ENCODE peak calls at places on chromosomes 5 and 9, in seven cellular contexts. A, I, Q, R, K, X and P are unnamed samples.

GRCh38 chr5:140298183-140298601 is 4.7 kb downstream of the PFDN1 start:
- DNase-seq in X (no peak), A (no peak), I (peak), Q (peak), R (no peak), K (peak), P (no peak)

GRCh38 chr9:21043841-21044240 is 12.4 kb upstream of the HACD4 start:
- DNase-seq in R (no peak), X (no peak), K (no peak), A (no peak), Q (no peak), I (no peak), P (no peak)

GRCh38 chr5:58208674-58209073 is 251.2 kb downstream of the PLK2 start:
- DNase-seq in R (no peak), K (no peak), Q (no peak), A (no peak), I (no peak), X (no peak), P (no peak)

GRCh38 chr5:151092750-151093149 is 11.9 kb upstream of the TNIP1 start:
- DNase-seq in I (peak), Q (peak), A (no peak), R (no peak), K (peak), X (no peak), P (peak)

GRCh38 chr9:30575691-30576090 is 1808.8 kb upstream of the ACO1 start:
- DNase-seq in Q (no peak), K (no peak), A (no peak), X (no peak), R (peak), I (no peak), P (no peak)

GRCh38 chr9:132548971-132549649 is 33.3 kb upstream of the BARHL1 start:
- DNase-seq in A (no peak), X (no peak), Q (no peak), K (peak), I (peak), R (no peak), P (no peak)

GRCh38 chr9:109258619-109259321 is 62.1 kb downstream of the EPB41L4B start:
- DNase-seq in R (no peak), A (no peak), X (peak), K (no peak), Q (no peak), I (no peak), P (no peak)

GRCh38 chr9:134722120-134722701 is 80.6 kb downstream of the COL5A1 start:
- DNase-seq in Q (no peak), X (no peak), R (no peak), A (no peak), I (no peak), K (no peak), P (no peak)

GRCh38 chr5:102754499-102755424 is at the start of gene PAM:
- DNase-seq in I (peak), K (peak), R (peak), Q (peak), A (peak), X (peak), P (peak)

GRCh38 chr9:134333874-134334581 is 7.8 kb downstream of the RXRA start:
- DNase-seq in I (no peak), K (no peak), Q (no peak), R (peak), A (no peak), X (no peak), P (no peak)

GRCh38 chr9:127947841-127948710 is 10.4 kb upstream of the DPM2 start:
- DNase-seq in X (no peak), K (no peak), Q (no peak), I (no peak), A (no peak), R (peak), P (no peak)

GRCh38 chr5:179893076-179893957 is 14.4 kb downstream of the TBC1D9B start:
- DNase-seq in A (no peak), R (no peak), K (no peak), Q (no peak), X (no peak), I (no peak), P (no peak)

GRCh38 chr5:173916233-173916632 is 28.1 kb downstream of the CPEB4 start:
- DNase-seq in Q (no peak), X (no peak), A (no peak), K (no peak), I (no peak), R (no peak), P (no peak)